ENCODE peak calls at places on chromosomes 12 and 14, in five cellular contexts. One of them, this sample, is unnamed.

GRCh38 chr12:121400332-121401139 is 618 bp downstream of the RNF34 start:
- DNase-seq in NCI-H1417: peak
- DNase-seq in adrenal gland: peak
- DNase-seq in heart right ventricle: peak
- DNase-seq in substantia nigra: no peak
- DNase-seq in this sample: peak

GRCh38 chr14:104844306-104845032 is 20.6 kb upstream of the CEP170B start:
- DNase-seq in NCI-H1417: no peak
- DNase-seq in adrenal gland: no peak
- DNase-seq in heart right ventricle: no peak
- DNase-seq in substantia nigra: no peak
- DNase-seq in this sample: no peak

GRCh38 chr12:66502911-66503310 is 176.0 kb downstream of the GRIP1 start:
- DNase-seq in NCI-H1417: no peak
- DNase-seq in adrenal gland: no peak
- DNase-seq in heart right ventricle: no peak
- DNase-seq in substantia nigra: no peak
- DNase-seq in this sample: no peak

GRCh38 chr14:102046337-102047278 is 40.2 kb downstream of the HSP90AA1 start:
- DNase-seq in NCI-H1417: peak
- DNase-seq in adrenal gland: peak
- DNase-seq in heart right ventricle: peak
- DNase-seq in substantia nigra: peak
- DNase-seq in this sample: peak

GRCh38 chr12:105935106-105935505 is 203.6 kb downstream of the NUAK1 start:
- DNase-seq in NCI-H1417: no peak
- DNase-seq in adrenal gland: no peak
- DNase-seq in heart right ventricle: no peak
- DNase-seq in substantia nigra: no peak
- DNase-seq in this sample: no peak

GRCh38 chr14:92510972-92511371 is 2.6 kb upstream of the RIN3 start:
- DNase-seq in NCI-H1417: no peak
- DNase-seq in adrenal gland: no peak
- DNase-seq in heart right ventricle: no peak
- DNase-seq in substantia nigra: no peak
- DNase-seq in this sample: no peak

GRCh38 chr12:21054334-21054733 is 76.7 kb upstream of the SLCO1B1 start:
- DNase-seq in NCI-H1417: no peak
- DNase-seq in adrenal gland: no peak
- DNase-seq in heart right ventricle: no peak
- DNase-seq in substantia nigra: no peak
- DNase-seq in this sample: no peak

GRCh38 chr14:26403760-26404159 is 194.1 kb downstream of the NOVA1 start:
- DNase-seq in NCI-H1417: no peak
- DNase-seq in adrenal gland: no peak
- DNase-seq in heart right ventricle: no peak
- DNase-seq in substantia nigra: no peak
- DNase-seq in this sample: no peak

GRCh38 chr12:98745578-98746391 is 100.7 kb downstream of the APAF1 start:
- DNase-seq in NCI-H1417: peak
- DNase-seq in adrenal gland: peak
- DNase-seq in heart right ventricle: no peak
- DNase-seq in substantia nigra: no peak
- DNase-seq in this sample: no peak

GRCh38 chr14:68576496-68577244 is 216.2 kb downstream of the ZFP36L1 start:
- DNase-seq in NCI-H1417: no peak
- DNase-seq in adrenal gland: no peak
- DNase-seq in heart right ventricle: no peak
- DNase-seq in substantia nigra: no peak
- DNase-seq in this sample: no peak

This sample was measured in gastrocnemius medialis.